ENCODE peak calls at places on chromosome 3, in ten cellular contexts. W is PC-3, Z is heart right ventricle, V is ovary, J is upper lobe of left lung, E is cardiac muscle cell, F is psoas muscle, K is left ventricle myocardium inferior, T is body of pancreas, H is A549. R is an unnamed sample. For H3K4me1, the result is how much of the 10 kb centered on the place peaks cover.

GRCh38 chr3:116929534-116930222 is 220.1 kb downstream of the TUSC7 start:
- DNase-seq in K (no peak), E (no peak), J (no peak), T (no peak), V (no peak), H (no peak), Z (no peak), F (no peak), W (peak), R (no peak)

GRCh38 chr3:134441321-134441720 is 44.5 kb downstream of the ANAPC13 start:
- DNase-seq in J (no peak), T (no peak), W (peak), Z (no peak), V (no peak), K (no peak), F (no peak), E (no peak), H (no peak), R (no peak)

GRCh38 chr3:115165701-115166100 is 18.6 kb upstream of the ZBTB20 start:
- DNase-seq in W (no peak), E (no peak), H (no peak), K (no peak), T (no peak), Z (no peak), V (no peak), F (no peak), J (no peak), R (no peak)

GRCh38 chr3:197522183-197522715 is 33.5 kb downstream of the BDH1 start:
- DNase-seq in F (no peak), Z (no peak), E (no peak), K (no peak), V (no peak), W (no peak), H (no peak), T (no peak), J (no peak), R (no peak)

GRCh38 chr3:114121996-114122709 is 56.7 kb downstream of the DRD3 start:
- DNase-seq in W (peak), E (no peak), Z (no peak), V (no peak), T (no peak), J (no peak), H (no peak), K (no peak), F (no peak), R (no peak)

GRCh38 chr3:196193037-196193737 is 18.0 kb downstream of the ZDHHC19 start:
- DNase-seq in F (peak), J (no peak), K (no peak), Z (no peak), W (no peak), H (no peak), T (no peak), V (no peak), E (no peak), R (no peak)

GRCh38 chr3:128550113-128550440 is 57.1 kb upstream of the GATA2 start:
- DNase-seq in K (no peak), T (no peak), W (no peak), V (no peak), F (no peak), H (no peak), Z (no peak), E (no peak), J (no peak), R (no peak)

GRCh38 chr3:52181543-52181942 is 16.4 kb upstream of the ALAS1 start:
- DNase-seq in H (no peak), T (no peak), V (no peak), E (no peak), W (peak), K (no peak), Z (no peak), J (no peak), F (no peak), R (no peak)

GRCh38 chr3:11624704-11625375 is 18.9 kb downstream of the VGLL4 start:
- DNase-seq in Z (no peak), T (no peak), H (no peak), K (no peak), E (no peak), J (no peak), W (no peak), F (no peak), V (no peak), R (no peak)

GRCh38 chr3:58537412-58538301 is 667 bp upstream of the ACOX2 start:
- DNase-seq in Z (no peak), V (no peak), J (no peak), W (no peak), E (no peak), K (no peak), H (no peak), F (no peak), T (peak), R (no peak)

GRCh38 chr3:53145109-53146077 is 15.2 kb upstream of the RFT1 start:
- DNase-seq in H (peak), J (peak), W (peak), V (no peak), K (no peak), E (no peak), F (no peak), Z (no peak), T (peak), R (no peak)

GRCh38 chr3:180018588-180018987 is 18.1 kb downstream of the PEX5L start:
- DNase-seq in J (no peak), E (peak), W (peak), V (no peak), F (no peak), Z (no peak), T (no peak), H (peak), K (no peak), R (no peak)

GRCh38 chr3:196990654-196991053 is 22.0 kb upstream of the PIGZ start:
- DNase-seq in V (peak), F (peak), K (peak), H (no peak), E (no peak), Z (no peak), J (no peak), T (no peak), W (no peak), R (no peak)

GRCh38 chr3:153349138-153349499 is 187.1 kb downstream of the RAP2B start:
- DNase-seq in F (no peak), W (no peak), Z (no peak), K (no peak), T (no peak), V (no peak), E (no peak), J (no peak), H (no peak), R (no peak)

GRCh38 chr3:168803536-168803935 is 707.8 kb upstream of the GOLIM4 start:
- DNase-seq in J (no peak), K (no peak), V (no peak), F (no peak), T (no peak), H (no peak), Z (no peak), W (peak), E (no peak), R (no peak)

DNA sequence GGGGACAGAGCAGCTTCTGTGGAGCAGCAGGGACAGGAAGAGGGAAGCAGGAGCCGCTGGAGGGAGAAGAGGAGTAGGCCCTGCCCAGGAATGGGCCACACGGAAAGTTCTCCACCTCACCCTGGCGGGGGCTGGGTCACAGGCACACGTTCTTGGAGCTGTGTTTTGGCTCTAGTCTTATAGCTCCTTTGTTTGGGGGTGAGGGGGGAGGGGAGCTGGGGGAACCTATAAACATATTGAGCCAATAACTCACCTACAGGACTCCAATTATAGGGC is 508.6 kb downstream of the SHQ1 start:
- DNase-seq in T (no peak), F (no peak), K (no peak), H (no peak), J (no peak), W (no peak), Z (no peak), V (no peak), E (no peak), R (no peak)
- H3K27ac ChIP-seq in T (no peak), F (peak), K (no peak), H (peak), J (peak), W (peak), Z (no peak), V (no peak), E (peak), R (peak)

DNA sequence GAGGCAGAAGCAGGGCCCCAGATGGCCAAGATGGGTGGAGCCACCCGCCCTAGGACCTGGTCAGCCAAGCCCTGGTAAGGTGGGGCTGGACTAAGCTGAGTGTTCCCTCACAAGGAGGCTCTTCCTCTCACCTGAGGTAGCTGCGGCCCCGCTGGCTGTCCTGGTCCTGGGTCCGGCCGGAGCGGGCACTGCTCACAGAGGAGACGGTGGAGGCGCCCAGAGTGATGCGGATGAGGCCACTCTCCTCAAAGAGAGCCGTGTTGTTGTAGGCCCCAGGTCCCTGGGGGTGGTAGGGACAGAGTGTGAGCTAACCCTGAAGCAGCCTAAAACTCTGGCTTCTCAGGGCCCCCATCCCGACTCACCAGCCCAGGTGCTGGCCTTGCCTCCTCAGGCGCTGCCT is 7.3 kb upstream of the SLC26A6 start:
- DNase-seq in J (peak), K (no peak), V (no peak), Z (no peak), T (no peak), E (no peak), W (no peak), F (no peak), H (no peak), R (no peak)
- H3K4me1 ChIP-seq in J (under half), K (under half), V (under half), Z (under half), T (under half), E (under half), W (under half), F (under half), H (under half), R (under half)

GRCh38 chr3:3200632-3201212 is 21.2 kb upstream of the CRBN start:
- DNase-seq in T (peak), H (peak), E (peak), V (no peak), F (no peak), K (no peak), Z (no peak), W (peak), J (no peak), R (no peak)

GRCh38 chr3:3201584-3201983 is 22.1 kb upstream of the CRBN start:
- DNase-seq in W (no peak), K (no peak), Z (no peak), V (no peak), E (no peak), J (no peak), H (no peak), F (no peak), T (no peak), R (no peak)

GRCh38 chr3:3192481-3192764 is 12.9 kb upstream of the CRBN start:
- DNase-seq in E (no peak), K (no peak), F (no peak), T (no peak), J (no peak), V (no peak), W (no peak), Z (no peak), H (no peak), R (no peak)

GRCh38 chr3:3191675-3192480 is 12.4 kb upstream of the CRBN start:
- DNase-seq in F (no peak), V (no peak), W (no peak), Z (no peak), H (no peak), K (no peak), E (peak), T (no peak), J (no peak), R (no peak)

GRCh38 chr3:3196148-3196861 is 16.8 kb upstream of the CRBN start:
- DNase-seq in W (peak), T (no peak), J (no peak), V (no peak), E (peak), K (no peak), H (peak), Z (no peak), F (no peak), R (no peak)
- TF ChIP-seq CTCF in W (peak), T (peak), J (no peak), V (no peak), E (peak), K (peak), H (peak), Z (peak), F (peak), R (peak)

DNA sequence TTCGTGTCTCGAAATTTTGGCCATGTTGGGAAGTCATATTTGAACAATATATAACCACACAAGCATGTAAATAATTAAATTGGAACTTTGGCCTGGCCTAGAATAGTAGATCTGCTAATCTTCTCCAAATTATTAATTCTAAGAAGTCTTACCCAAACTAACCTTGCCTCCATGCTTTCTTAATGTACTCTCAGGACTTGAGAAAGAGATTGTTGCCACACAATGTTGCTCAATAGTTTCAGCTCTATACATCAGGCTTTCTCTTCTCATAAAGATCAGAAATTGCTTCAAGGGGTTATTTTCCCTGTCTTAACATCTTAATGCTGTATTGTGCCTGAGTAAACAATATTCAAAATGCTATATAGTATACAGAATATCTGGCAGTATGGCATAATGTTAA is 202.7 kb upstream of the LRIG1 start:
- DNase-seq in F (no peak), H (no peak), J (no peak), V (no peak), E (no peak), W (no peak), Z (no peak), K (no peak), T (no peak), R (no peak)
- H3K27ac ChIP-seq in F (no peak), H (no peak), J (no peak), V (no peak), E (no peak), W (no peak), Z (no peak), K (no peak), T (no peak), R (no peak)

DNA sequence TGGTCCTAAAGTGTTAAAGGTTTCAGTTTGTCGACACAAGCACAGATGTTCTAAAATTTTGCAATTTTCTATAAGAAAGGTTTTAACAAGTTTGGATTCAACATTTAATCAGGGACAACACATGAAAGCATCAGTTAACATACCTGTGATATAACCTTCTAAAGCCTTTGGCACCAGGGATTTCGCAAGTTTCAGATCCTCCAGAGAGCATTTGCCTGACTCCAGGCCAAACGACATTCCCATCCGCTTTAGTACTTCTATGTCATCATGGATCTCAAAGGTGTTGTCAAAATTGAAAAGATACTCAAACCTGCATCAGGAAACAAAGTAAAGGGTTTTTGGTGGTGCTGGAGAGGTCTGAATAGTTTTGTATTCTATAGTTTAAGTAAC is 83.1 kb downstream of the ATP1B3 start:
- DNase-seq in E (no peak), H (no peak), F (no peak), T (no peak), Z (no peak), J (no peak), V (no peak), W (no peak), K (no peak), R (no peak)
- H3K4me1 ChIP-seq in E (under half), H (under half), F (under half), T (under half), Z (under half), J (under half), V (under half), W (under half), K (under half), R (under half)

GRCh38 chr3:167305340-167305739 is 74.8 kb downstream of the ZBBX start:
- DNase-seq in Z (no peak), E (no peak), V (no peak), H (no peak), K (no peak), J (no peak), W (peak), T (no peak), F (no peak), R (no peak)

GRCh38 chr3:167300210-167300609 is 79.9 kb downstream of the ZBBX start:
- DNase-seq in E (no peak), H (no peak), F (no peak), V (no peak), J (no peak), T (no peak), W (no peak), K (no peak), Z (no peak), R (no peak)

GRCh38 chr3:167302710-167303109 is 77.4 kb downstream of the ZBBX start:
- DNase-seq in T (no peak), J (no peak), K (no peak), W (no peak), Z (no peak), E (no peak), F (no peak), V (no peak), H (no peak), R (no peak)

GRCh38 chr3:167304077-167304476 is 76.0 kb downstream of the ZBBX start:
- DNase-seq in Z (no peak), E (peak), W (peak), T (no peak), H (peak), V (no peak), K (no peak), F (no peak), J (no peak), R (no peak)
- TF ChIP-seq CTCF in Z (no peak), E (no peak), W (no peak), T (no peak), H (no peak), V (no peak), K (no peak), F (no peak), J (no peak), R (no peak)

GRCh38 chr3:103924544-103924943 is 1442.2 kb upstream of the ALCAM start:
- DNase-seq in F (no peak), H (no peak), E (no peak), Z (no peak), J (no peak), W (no peak), T (no peak), V (no peak), K (no peak), R (no peak)
- H3K27ac ChIP-seq in F (no peak), H (no peak), E (no peak), Z (no peak), J (no peak), W (no peak), T (no peak), V (no peak), K (no peak), R (no peak)